ENCODE peak calls at places on chromosome 16, in eight cellular contexts. W is A549, J is HCT116, B is H1, M is SK-N-SH, C is K562, T is HepG2, U is GM12878. Q is an unnamed sample.

GRCh38 chr16:84566580-84567244 is 51.2 kb downstream of the COTL1 start:
- DNase-seq in T (no peak), U (no peak), C (no peak), M (no peak), J (no peak), W (no peak), B (no peak), Q (no peak)

GRCh38 chr16:14496047-14496770 is 133.9 kb downstream of the PARN start:
- DNase-seq in W (no peak), C (no peak), J (no peak), B (no peak), U (no peak), T (no peak), M (no peak), Q (no peak)

GRCh38 chr16:81401035-81401950 is 43.3 kb upstream of the CMIP start:
- DNase-seq in J (peak; percentile 66), T (peak; percentile 12), B (no peak), M (no peak), C (peak; percentile 64), W (peak; percentile 97), U (no peak), Q (peak; percentile 62)

GRCh38 chr16:49022351-49022963 is 259.2 kb downstream of the CBLN1 start:
- DNase-seq in W (no peak), T (no peak), J (no peak), M (no peak), U (no peak), C (no peak), B (no peak), Q (no peak)

GRCh38 chr16:83701494-83701893 is 106.3 kb upstream of the HSBP1 start:
- DNase-seq in W (peak; percentile 29), U (no peak), M (no peak), B (peak; percentile 92), J (no peak), C (peak; percentile 52), T (peak; percentile 33), Q (peak; percentile 45)

GRCh38 chr16:81392011-81392410 is 52.6 kb upstream of the CMIP start:
- DNase-seq in J (no peak), B (no peak), M (no peak), T (no peak), U (no peak), W (no peak), C (no peak), Q (no peak)

GRCh38 chr16:58614212-58614611 is 15.4 kb downstream of the CNOT1 start:
- DNase-seq in W (no peak), U (no peak), J (no peak), C (no peak), B (no peak), T (no peak), M (no peak), Q (peak; percentile 69)

GRCh38 chr16:9297437-9298113 is 206.1 kb downstream of the HAPSTR1 start:
- DNase-seq in M (peak; percentile 61), B (peak; percentile 77), T (peak; percentile 63), U (no peak), C (peak; percentile 71), J (peak; percentile 34), W (peak; percentile 45), Q (no peak)

GRCh38 chr16:11181889-11182279 is 74.1 kb downstream of the SOCS1 start:
- DNase-seq in T (no peak), M (no peak), J (no peak), C (no peak), W (no peak), U (peak; percentile 64), B (no peak), Q (peak; percentile 61)

GRCh38 chr16:57115148-57115503 is 22.7 kb downstream of the CPNE2 start:
- DNase-seq in W (no peak), T (no peak), C (no peak), M (no peak), U (no peak), J (no peak), B (no peak), Q (peak; percentile 26)

GRCh38 chr16:29820271-29820701 is at the start of gene MVP:
- DNase-seq in T (no peak), U (no peak), W (peak; percentile 56), J (no peak), C (no peak), M (peak; percentile 72), B (peak; percentile 39), Q (peak; percentile 57)

GRCh38 chr16:47460755-47461597 is at the start of the genes ITFG1 and PHKB:
- DNase-seq in M (peak; percentile 93), B (peak; percentile 92), W (peak; percentile 94), T (peak; percentile 92), J (peak; percentile 86), U (peak; percentile 69), C (peak; percentile 90), Q (peak; percentile 90)

GRCh38 chr16:50802000-50802399 is 60.1 kb downstream of the CYLD start:
- DNase-seq in T (no peak), J (no peak), B (no peak), M (no peak), W (no peak), U (no peak), C (no peak), Q (peak; percentile 81)

GRCh38 chr16:25553711-25554436 is 137.9 kb upstream of the HS3ST4 start:
- DNase-seq in J (no peak), U (no peak), T (no peak), M (no peak), C (peak; percentile 44), B (no peak), W (peak; percentile 26), Q (peak; percentile 17)

GRCh38 chr16:27430512-27430911 is 28.5 kb downstream of the IL21R start:
- DNase-seq in W (no peak), C (no peak), B (peak; percentile 26), M (no peak), T (no peak), U (no peak), J (no peak), Q (no peak)

GRCh38 chr16:14378131-14378551 is 251.9 kb downstream of the PARN start:
- DNase-seq in B (no peak), M (no peak), T (peak; percentile 52), U (no peak), J (peak; percentile 77), C (peak; percentile 58), W (peak; percentile 73), Q (peak; percentile 92)

GRCh38 chr16:27449434-27450188 is 47.6 kb downstream of the IL21R start:
- DNase-seq in W (no peak), T (no peak), B (no peak), J (no peak), C (no peak), U (no peak), M (no peak), Q (no peak)

GRCh38 chr16:85227262-85227923 is 115.1 kb upstream of the CIBAR2 start:
- DNase-seq in C (no peak), M (no peak), J (no peak), U (peak; percentile 98), W (no peak), B (no peak), T (no peak), Q (no peak)

GRCh38 chr16:97822-98221 is 19.8 kb downstream of the MPG start:
- DNase-seq in W (no peak), M (no peak), U (no peak), T (no peak), C (no peak), J (no peak), B (no peak), Q (peak; percentile 53)

GRCh38 chr16:80804061-80804450 is 342 bp downstream of the CDYL2 start:
- DNase-seq in B (peak; percentile 65), W (peak; percentile 32), J (no peak), C (peak; percentile 11), U (no peak), M (no peak), T (peak; percentile 6), Q (peak; percentile 46)

GRCh38 chr16:52529226-52529625 is 17.7 kb downstream of the TOX3 start:
- DNase-seq in U (no peak), W (no peak), J (no peak), T (no peak), B (no peak), M (no peak), C (no peak), Q (no peak)

GRCh38 chr16:52532384-52532783 is 14.6 kb downstream of the TOX3 start:
- DNase-seq in B (no peak), M (no peak), J (no peak), C (no peak), U (no peak), W (no peak), T (no peak), Q (no peak)

GRCh38 chr16:52526429-52526828 is 20.5 kb downstream of the TOX3 start:
- DNase-seq in T (no peak), J (no peak), U (no peak), W (no peak), B (no peak), M (no peak), C (no peak), Q (no peak)

GRCh38 chr16:52526830-52527229 is 20.1 kb downstream of the TOX3 start:
- DNase-seq in W (no peak), T (no peak), B (no peak), M (no peak), J (no peak), U (no peak), C (no peak), Q (no peak)

DNA sequence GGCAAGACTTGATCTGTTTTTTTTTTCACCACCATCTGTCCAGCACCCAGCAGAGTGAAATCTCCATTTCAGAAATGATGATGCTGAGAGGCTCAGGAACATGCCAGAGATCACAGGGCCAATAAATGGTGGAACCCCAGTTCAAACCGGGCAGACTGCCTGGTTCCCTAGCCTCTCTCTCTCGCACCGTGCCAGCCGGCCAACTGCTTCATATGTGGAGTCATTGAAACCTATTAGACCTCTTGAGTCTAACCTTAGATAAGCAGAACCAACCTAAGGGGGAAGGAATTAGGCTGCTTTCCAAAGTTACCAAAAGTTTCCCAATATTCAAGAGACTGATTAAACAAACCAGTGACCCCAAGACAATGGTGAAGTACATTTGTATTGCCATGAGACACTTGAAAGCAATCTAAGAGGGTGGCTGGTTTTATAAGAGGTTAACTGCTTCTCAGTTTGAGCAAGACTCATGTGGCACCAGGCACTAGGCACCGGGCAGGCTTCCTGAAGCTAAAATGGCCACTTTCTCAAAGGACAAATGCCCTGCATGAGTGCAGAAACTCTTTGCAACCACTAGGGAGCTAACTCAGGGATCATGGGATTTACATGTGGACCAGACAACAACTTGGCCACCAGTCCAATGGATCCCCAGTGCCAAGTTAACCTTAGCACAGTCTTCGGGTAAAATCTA is 18.4 kb downstream of the TOX3 start:
- DNase-seq in J (no peak), U (no peak), T (no peak), B (no peak), W (no peak), M (no peak), C (no peak), Q (no peak)
- TF ChIP-seq RAD21 in J (no peak), U (no peak), T (no peak), B (peak; percentile 17), W (no peak), M (no peak), C (no peak), Q (no peak)

GRCh38 chr16:77816293-77816692 is 27.9 kb downstream of the VAT1L start:
- DNase-seq in U (no peak), C (no peak), T (no peak), J (no peak), M (peak; percentile 21), W (no peak), B (no peak), Q (peak; percentile 81)
- TF ChIP-seq RAD21 in U (no peak), C (no peak), T (no peak), J (no peak), M (no peak), W (no peak), B (no peak), Q (no peak)

GRCh38 chr16:59707441-59707840 is 973.3 kb upstream of the GOT2 start:
- DNase-seq in J (no peak), C (no peak), W (no peak), B (no peak), M (no peak), T (no peak), U (no peak), Q (no peak)
- TF ChIP-seq RAD21 in J (no peak), C (no peak), W (no peak), B (no peak), M (no peak), T (no peak), U (no peak), Q (no peak)

GRCh38 chr16:4465977-4466779 is 8.2 kb downstream of the NMRAL1 start:
- DNase-seq in J (no peak), M (no peak), U (no peak), C (no peak), T (no peak), W (no peak), B (no peak), Q (no peak)
- TF ChIP-seq RAD21 in J (no peak), M (no peak), U (no peak), C (no peak), T (no peak), W (no peak), B (no peak), Q (no peak)

Q was measured in IMR-90.